ENCODE peak calls at places on chromosomes 16 and 17, in ten cellular contexts. One of them, this sample, is unnamed.

GRCh38 chr16:27951752-27952151 is 111.8 kb downstream of the GSG1L start:
- DNase-seq in omental fat pad: no peak
- DNase-seq in GM23248: peak
- DNase-seq in occipital lobe: no peak
- DNase-seq in progenitor cell of endocrine pancreas: no peak
- DNase-seq in WERI-Rb-1: no peak
- DNase-seq in AG10803: peak
- DNase-seq in activated T-helper 1 cell treated with anti-CD3 and anti-CD28 coated beads, Interleukin-2, amount 50 U/mL, for 16 hours: no peak
- DNase-seq in anterior cingulate cortex: no peak
- DNase-seq in gastrocnemius medialis: no peak
- DNase-seq in this sample: no peak

GRCh38 chr17:38584350-38584925 is 21.3 kb downstream of the SRCIN1 start:
- DNase-seq in omental fat pad: no peak
- DNase-seq in GM23248: peak
- DNase-seq in occipital lobe: peak
- DNase-seq in progenitor cell of endocrine pancreas: peak
- DNase-seq in WERI-Rb-1: peak
- DNase-seq in AG10803: peak
- DNase-seq in activated T-helper 1 cell treated with anti-CD3 and anti-CD28 coated beads, Interleukin-2, amount 50 U/mL, for 16 hours: peak
- DNase-seq in anterior cingulate cortex: peak
- DNase-seq in gastrocnemius medialis: peak
- DNase-seq in this sample: peak

GRCh38 chr17:8190506-8190905 is 526 bp upstream of the BORCS6 start:
- DNase-seq in omental fat pad: no peak
- DNase-seq in GM23248: no peak
- DNase-seq in occipital lobe: no peak
- DNase-seq in progenitor cell of endocrine pancreas: no peak
- DNase-seq in WERI-Rb-1: no peak
- DNase-seq in AG10803: no peak
- DNase-seq in activated T-helper 1 cell treated with anti-CD3 and anti-CD28 coated beads, Interleukin-2, amount 50 U/mL, for 16 hours: no peak
- DNase-seq in anterior cingulate cortex: no peak
- DNase-seq in gastrocnemius medialis: no peak
- DNase-seq in this sample: no peak

GRCh38 chr17:13182854-13183253 is 165.0 kb upstream of the ELAC2 start:
- DNase-seq in omental fat pad: no peak
- DNase-seq in GM23248: no peak
- DNase-seq in occipital lobe: no peak
- DNase-seq in progenitor cell of endocrine pancreas: peak
- DNase-seq in WERI-Rb-1: no peak
- DNase-seq in AG10803: no peak
- DNase-seq in activated T-helper 1 cell treated with anti-CD3 and anti-CD28 coated beads, Interleukin-2, amount 50 U/mL, for 16 hours: no peak
- DNase-seq in anterior cingulate cortex: no peak
- DNase-seq in gastrocnemius medialis: no peak
- DNase-seq in this sample: no peak

GRCh38 chr17:76645481-76645880 is 1.9 kb upstream of the ST6GALNAC1 start:
- DNase-seq in omental fat pad: no peak
- DNase-seq in GM23248: no peak
- DNase-seq in occipital lobe: no peak
- DNase-seq in progenitor cell of endocrine pancreas: no peak
- DNase-seq in WERI-Rb-1: no peak
- DNase-seq in AG10803: no peak
- DNase-seq in activated T-helper 1 cell treated with anti-CD3 and anti-CD28 coated beads, Interleukin-2, amount 50 U/mL, for 16 hours: no peak
- DNase-seq in anterior cingulate cortex: no peak
- DNase-seq in gastrocnemius medialis: no peak
- DNase-seq in this sample: peak

GRCh38 chr16:4241601-4242270 is at the start of gene SRL:
- DNase-seq in omental fat pad: no peak
- DNase-seq in GM23248: no peak
- DNase-seq in occipital lobe: no peak
- DNase-seq in progenitor cell of endocrine pancreas: no peak
- DNase-seq in WERI-Rb-1: no peak
- DNase-seq in AG10803: no peak
- DNase-seq in activated T-helper 1 cell treated with anti-CD3 and anti-CD28 coated beads, Interleukin-2, amount 50 U/mL, for 16 hours: no peak
- DNase-seq in anterior cingulate cortex: no peak
- DNase-seq in gastrocnemius medialis: peak
- DNase-seq in this sample: no peak

GRCh38 chr16:56601325-56601724 is 7.1 kb upstream of the MT2A start:
- DNase-seq in omental fat pad: no peak
- DNase-seq in GM23248: no peak
- DNase-seq in occipital lobe: no peak
- DNase-seq in progenitor cell of endocrine pancreas: no peak
- DNase-seq in WERI-Rb-1: peak
- DNase-seq in AG10803: no peak
- DNase-seq in activated T-helper 1 cell treated with anti-CD3 and anti-CD28 coated beads, Interleukin-2, amount 50 U/mL, for 16 hours: no peak
- DNase-seq in anterior cingulate cortex: no peak
- DNase-seq in gastrocnemius medialis: no peak
- DNase-seq in this sample: no peak

GRCh38 chr17:80811181-80812105 is 180.2 kb upstream of the CHMP6 start:
- DNase-seq in omental fat pad: no peak
- DNase-seq in GM23248: no peak
- DNase-seq in occipital lobe: no peak
- DNase-seq in progenitor cell of endocrine pancreas: no peak
- DNase-seq in WERI-Rb-1: peak
- DNase-seq in AG10803: no peak
- DNase-seq in activated T-helper 1 cell treated with anti-CD3 and anti-CD28 coated beads, Interleukin-2, amount 50 U/mL, for 16 hours: no peak
- DNase-seq in anterior cingulate cortex: no peak
- DNase-seq in gastrocnemius medialis: peak
- DNase-seq in this sample: no peak

GRCh38 chr16:88815901-88816589 is 4.3 kb upstream of the APRT start:
- DNase-seq in omental fat pad: no peak
- DNase-seq in GM23248: peak
- DNase-seq in occipital lobe: no peak
- DNase-seq in progenitor cell of endocrine pancreas: peak
- DNase-seq in WERI-Rb-1: peak
- DNase-seq in AG10803: no peak
- DNase-seq in activated T-helper 1 cell treated with anti-CD3 and anti-CD28 coated beads, Interleukin-2, amount 50 U/mL, for 16 hours: no peak
- DNase-seq in anterior cingulate cortex: no peak
- DNase-seq in gastrocnemius medialis: no peak
- DNase-seq in this sample: no peak

GRCh38 chr16:21598676-21599157 is 660 bp upstream of the METTL9 start:
- DNase-seq in omental fat pad: peak
- DNase-seq in GM23248: peak
- DNase-seq in occipital lobe: no peak
- DNase-seq in progenitor cell of endocrine pancreas: no peak
- DNase-seq in WERI-Rb-1: no peak
- DNase-seq in AG10803: no peak
- DNase-seq in activated T-helper 1 cell treated with anti-CD3 and anti-CD28 coated beads, Interleukin-2, amount 50 U/mL, for 16 hours: no peak
- DNase-seq in anterior cingulate cortex: no peak
- DNase-seq in gastrocnemius medialis: no peak
- DNase-seq in this sample: no peak

GRCh38 chr17:50274945-50275221 is 617 bp downstream of the TMEM92 start:
- DNase-seq in omental fat pad: no peak
- DNase-seq in GM23248: no peak
- DNase-seq in occipital lobe: no peak
- DNase-seq in progenitor cell of endocrine pancreas: no peak
- DNase-seq in WERI-Rb-1: no peak
- DNase-seq in AG10803: no peak
- DNase-seq in activated T-helper 1 cell treated with anti-CD3 and anti-CD28 coated beads, Interleukin-2, amount 50 U/mL, for 16 hours: no peak
- DNase-seq in anterior cingulate cortex: no peak
- DNase-seq in gastrocnemius medialis: no peak
- DNase-seq in this sample: no peak

GRCh38 chr16:85512716-85513115 is 100.4 kb upstream of the GSE1 start:
- DNase-seq in omental fat pad: no peak
- DNase-seq in GM23248: no peak
- DNase-seq in occipital lobe: no peak
- DNase-seq in progenitor cell of endocrine pancreas: no peak
- DNase-seq in WERI-Rb-1: no peak
- DNase-seq in AG10803: no peak
- DNase-seq in activated T-helper 1 cell treated with anti-CD3 and anti-CD28 coated beads, Interleukin-2, amount 50 U/mL, for 16 hours: no peak
- DNase-seq in anterior cingulate cortex: no peak
- DNase-seq in gastrocnemius medialis: no peak
- DNase-seq in this sample: no peak

GRCh38 chr16:88502371-88502770 is 49.3 kb downstream of the ZFPM1 start:
- DNase-seq in omental fat pad: no peak
- DNase-seq in GM23248: no peak
- DNase-seq in occipital lobe: no peak
- DNase-seq in progenitor cell of endocrine pancreas: no peak
- DNase-seq in WERI-Rb-1: no peak
- DNase-seq in AG10803: no peak
- DNase-seq in activated T-helper 1 cell treated with anti-CD3 and anti-CD28 coated beads, Interleukin-2, amount 50 U/mL, for 16 hours: no peak
- DNase-seq in anterior cingulate cortex: no peak
- DNase-seq in gastrocnemius medialis: no peak
- DNase-seq in this sample: no peak

GRCh38 chr17:5437721-5438317 is 1.1 kb downstream of the C1QBP start:
- DNase-seq in omental fat pad: no peak
- DNase-seq in GM23248: peak
- DNase-seq in occipital lobe: no peak
- DNase-seq in progenitor cell of endocrine pancreas: no peak
- DNase-seq in WERI-Rb-1: no peak
- DNase-seq in AG10803: peak
- DNase-seq in activated T-helper 1 cell treated with anti-CD3 and anti-CD28 coated beads, Interleukin-2, amount 50 U/mL, for 16 hours: no peak
- DNase-seq in anterior cingulate cortex: no peak
- DNase-seq in gastrocnemius medialis: no peak
- DNase-seq in this sample: no peak

GRCh38 chr17:39754958-39755549 is 17.3 kb downstream of the GRB7 start:
- DNase-seq in omental fat pad: no peak
- DNase-seq in GM23248: peak
- DNase-seq in occipital lobe: no peak
- DNase-seq in progenitor cell of endocrine pancreas: no peak
- DNase-seq in WERI-Rb-1: peak
- DNase-seq in AG10803: no peak
- DNase-seq in activated T-helper 1 cell treated with anti-CD3 and anti-CD28 coated beads, Interleukin-2, amount 50 U/mL, for 16 hours: no peak
- DNase-seq in anterior cingulate cortex: no peak
- DNase-seq in gastrocnemius medialis: no peak
- DNase-seq in this sample: no peak

GRCh38 chr16:85048921-85049562 is 21.4 kb downstream of the KIAA0513 start:
- DNase-seq in omental fat pad: no peak
- DNase-seq in GM23248: no peak
- DNase-seq in occipital lobe: peak
- DNase-seq in progenitor cell of endocrine pancreas: no peak
- DNase-seq in WERI-Rb-1: no peak
- DNase-seq in AG10803: no peak
- DNase-seq in activated T-helper 1 cell treated with anti-CD3 and anti-CD28 coated beads, Interleukin-2, amount 50 U/mL, for 16 hours: no peak
- DNase-seq in anterior cingulate cortex: no peak
- DNase-seq in gastrocnemius medialis: peak
- DNase-seq in this sample: no peak

GRCh38 chr16:10210979-10211378 is 28.8 kb upstream of the GRIN2A start:
- DNase-seq in omental fat pad: no peak
- DNase-seq in GM23248: no peak
- DNase-seq in occipital lobe: peak
- DNase-seq in progenitor cell of endocrine pancreas: no peak
- DNase-seq in WERI-Rb-1: no peak
- DNase-seq in AG10803: no peak
- DNase-seq in activated T-helper 1 cell treated with anti-CD3 and anti-CD28 coated beads, Interleukin-2, amount 50 U/mL, for 16 hours: no peak
- DNase-seq in anterior cingulate cortex: no peak
- DNase-seq in gastrocnemius medialis: no peak
- DNase-seq in this sample: no peak

GRCh38 chr17:1725642-1726511 is 1.4 kb downstream of the WDR81 start:
- DNase-seq in omental fat pad: no peak
- DNase-seq in GM23248: no peak
- DNase-seq in occipital lobe: no peak
- DNase-seq in progenitor cell of endocrine pancreas: no peak
- DNase-seq in WERI-Rb-1: no peak
- DNase-seq in AG10803: no peak
- DNase-seq in activated T-helper 1 cell treated with anti-CD3 and anti-CD28 coated beads, Interleukin-2, amount 50 U/mL, for 16 hours: no peak
- DNase-seq in anterior cingulate cortex: no peak
- DNase-seq in gastrocnemius medialis: no peak
- DNase-seq in this sample: no peak

GRCh38 chr17:7549401-7550055 is 670 bp downstream of the TNFSF12 start:
- DNase-seq in omental fat pad: no peak
- DNase-seq in GM23248: peak
- DNase-seq in occipital lobe: peak
- DNase-seq in progenitor cell of endocrine pancreas: no peak
- DNase-seq in WERI-Rb-1: no peak
- DNase-seq in AG10803: no peak
- DNase-seq in activated T-helper 1 cell treated with anti-CD3 and anti-CD28 coated beads, Interleukin-2, amount 50 U/mL, for 16 hours: peak
- DNase-seq in anterior cingulate cortex: no peak
- DNase-seq in gastrocnemius medialis: no peak
- DNase-seq in this sample: no peak

GRCh38 chr16:73016488-73016830 is 31.5 kb downstream of the ZFHX3 start:
- DNase-seq in omental fat pad: no peak
- DNase-seq in GM23248: no peak
- DNase-seq in occipital lobe: no peak
- DNase-seq in progenitor cell of endocrine pancreas: no peak
- DNase-seq in WERI-Rb-1: no peak
- DNase-seq in AG10803: no peak
- DNase-seq in activated T-helper 1 cell treated with anti-CD3 and anti-CD28 coated beads, Interleukin-2, amount 50 U/mL, for 16 hours: no peak
- DNase-seq in anterior cingulate cortex: no peak
- DNase-seq in gastrocnemius medialis: no peak
- DNase-seq in this sample: no peak

GRCh38 chr16:4942481-4942880 is 5.5 kb upstream of the PPL start:
- DNase-seq in omental fat pad: no peak
- DNase-seq in GM23248: no peak
- DNase-seq in occipital lobe: no peak
- DNase-seq in progenitor cell of endocrine pancreas: no peak
- DNase-seq in WERI-Rb-1: no peak
- DNase-seq in AG10803: no peak
- DNase-seq in activated T-helper 1 cell treated with anti-CD3 and anti-CD28 coated beads, Interleukin-2, amount 50 U/mL, for 16 hours: no peak
- DNase-seq in anterior cingulate cortex: no peak
- DNase-seq in gastrocnemius medialis: no peak
- DNase-seq in this sample: no peak

GRCh38 chr17:48012151-48012520 is 25.5 kb downstream of the COPZ2 start:
- DNase-seq in omental fat pad: no peak
- DNase-seq in GM23248: peak
- DNase-seq in occipital lobe: no peak
- DNase-seq in progenitor cell of endocrine pancreas: no peak
- DNase-seq in WERI-Rb-1: peak
- DNase-seq in AG10803: peak
- DNase-seq in activated T-helper 1 cell treated with anti-CD3 and anti-CD28 coated beads, Interleukin-2, amount 50 U/mL, for 16 hours: peak
- DNase-seq in anterior cingulate cortex: no peak
- DNase-seq in gastrocnemius medialis: no peak
- DNase-seq in this sample: peak

GRCh38 chr16:30697264-30698138 is 1.5 kb upstream of the SRCAP start:
- DNase-seq in omental fat pad: no peak
- DNase-seq in GM23248: peak
- DNase-seq in occipital lobe: peak
- DNase-seq in progenitor cell of endocrine pancreas: no peak
- DNase-seq in WERI-Rb-1: no peak
- DNase-seq in AG10803: no peak
- DNase-seq in activated T-helper 1 cell treated with anti-CD3 and anti-CD28 coated beads, Interleukin-2, amount 50 U/mL, for 16 hours: no peak
- DNase-seq in anterior cingulate cortex: no peak
- DNase-seq in gastrocnemius medialis: no peak
- DNase-seq in this sample: no peak

GRCh38 chr16:3645504-3646347 is 8.8 kb upstream of the DNASE1 start:
- DNase-seq in omental fat pad: no peak
- DNase-seq in GM23248: no peak
- DNase-seq in occipital lobe: no peak
- DNase-seq in progenitor cell of endocrine pancreas: no peak
- DNase-seq in WERI-Rb-1: no peak
- DNase-seq in AG10803: peak
- DNase-seq in activated T-helper 1 cell treated with anti-CD3 and anti-CD28 coated beads, Interleukin-2, amount 50 U/mL, for 16 hours: no peak
- DNase-seq in anterior cingulate cortex: no peak
- DNase-seq in gastrocnemius medialis: no peak
- DNase-seq in this sample: no peak

GRCh38 chr16:75497558-75497957 is 2.3 kb upstream of the CHST6 start:
- DNase-seq in omental fat pad: no peak
- DNase-seq in GM23248: peak
- DNase-seq in occipital lobe: no peak
- DNase-seq in progenitor cell of endocrine pancreas: no peak
- DNase-seq in WERI-Rb-1: no peak
- DNase-seq in AG10803: no peak
- DNase-seq in activated T-helper 1 cell treated with anti-CD3 and anti-CD28 coated beads, Interleukin-2, amount 50 U/mL, for 16 hours: no peak
- DNase-seq in anterior cingulate cortex: no peak
- DNase-seq in gastrocnemius medialis: no peak
- DNase-seq in this sample: no peak

GRCh38 chr16:65888201-65888600 is 478.3 kb upstream of the CDH5 start:
- DNase-seq in omental fat pad: no peak
- DNase-seq in GM23248: no peak
- DNase-seq in occipital lobe: no peak
- DNase-seq in progenitor cell of endocrine pancreas: no peak
- DNase-seq in WERI-Rb-1: no peak
- DNase-seq in AG10803: no peak
- DNase-seq in activated T-helper 1 cell treated with anti-CD3 and anti-CD28 coated beads, Interleukin-2, amount 50 U/mL, for 16 hours: no peak
- DNase-seq in anterior cingulate cortex: no peak
- DNase-seq in gastrocnemius medialis: no peak
- DNase-seq in this sample: no peak

GRCh38 chr16:57852189-57852588 is 49.9 kb upstream of the KIFC3 start:
- DNase-seq in omental fat pad: no peak
- DNase-seq in GM23248: no peak
- DNase-seq in occipital lobe: no peak
- DNase-seq in progenitor cell of endocrine pancreas: no peak
- DNase-seq in WERI-Rb-1: no peak
- DNase-seq in AG10803: no peak
- DNase-seq in activated T-helper 1 cell treated with anti-CD3 and anti-CD28 coated beads, Interleukin-2, amount 50 U/mL, for 16 hours: no peak
- DNase-seq in anterior cingulate cortex: no peak
- DNase-seq in gastrocnemius medialis: no peak
- DNase-seq in this sample: no peak

GRCh38 chr17:76063880-76064546 is 8.3 kb downstream of the SRP68 start:
- DNase-seq in omental fat pad: no peak
- DNase-seq in GM23248: no peak
- DNase-seq in occipital lobe: no peak
- DNase-seq in progenitor cell of endocrine pancreas: no peak
- DNase-seq in WERI-Rb-1: no peak
- DNase-seq in AG10803: no peak
- DNase-seq in activated T-helper 1 cell treated with anti-CD3 and anti-CD28 coated beads, Interleukin-2, amount 50 U/mL, for 16 hours: peak
- DNase-seq in anterior cingulate cortex: no peak
- DNase-seq in gastrocnemius medialis: no peak
- DNase-seq in this sample: no peak

This sample was measured in mucosa of gallbladder.